ENCODE peak calls at places on chromosomes 1 and 21, in seven cellular contexts. I is right atrium auricular region; T is stimulated activated CD8-positive, alpha-beta memory T cell treated with anti-CD3 and anti-CD28 coated beads, Interleukin-15, amount 100 ng/mL, for 4 hours; A is HFFc6; M is mucosa of gallbladder; B is MV-4-11; N is AG10803. F is an unnamed sample.

GRCh38 chr1:209648366-209648765 is 3.9 kb downstream of the LAMB3 start:
- DNase-seq in I (no peak), T (no peak), A (no peak), M (no peak), B (no peak), N (no peak), F (no peak)

GRCh38 chr1:226335653-226336052 is 26.7 kb upstream of the LIN9 start:
- DNase-seq in I (no peak), T (no peak), A (no peak), M (no peak), B (no peak), N (no peak), F (no peak)

GRCh38 chr1:85502171-85502570 is 37.2 kb upstream of the DDAH1 start:
- DNase-seq in I (no peak), T (no peak), A (no peak), M (no peak), B (no peak), N (peak; percentile 67), F (no peak)

GRCh38 chr1:43704838-43705237 is 2.5 kb upstream of the ST3GAL3 start:
- DNase-seq in I (no peak), T (no peak), A (no peak), M (no peak), B (no peak), N (peak; percentile 71), F (peak; percentile 51)

GRCh38 chr1:196102826-196103225 is 505.4 kb downstream of the KCNT2 start:
- DNase-seq in I (no peak), T (no peak), A (no peak), M (no peak), B (no peak), N (no peak), F (no peak)

GRCh38 chr1:56095924-56096655 is 483.3 kb downstream of the PLPP3 start:
- DNase-seq in I (no peak), T (no peak), A (peak; percentile 53), M (peak; percentile 28), B (no peak), N (peak; percentile 100), F (no peak)

GRCh38 chr21:39111928-39112327 is 71.3 kb downstream of the PSMG1 start:
- DNase-seq in I (no peak), T (no peak), A (no peak), M (no peak), B (no peak), N (peak; percentile 57), F (no peak)

GRCh38 chr1:235739631-235740030 is 90.0 kb upstream of the GNG4 start:
- DNase-seq in I (no peak), T (no peak), A (no peak), M (no peak), B (no peak), N (no peak), F (no peak)

GRCh38 chr1:165543651-165544452 is at the start of gene LRRC52:
- DNase-seq in I (peak; percentile 74), T (no peak), A (no peak), M (peak; percentile 88), B (no peak), N (no peak), F (peak; percentile 42)

GRCh38 chr1:226575436-226576390 is 27.1 kb downstream of the STUM start:
- DNase-seq in I (no peak), T (no peak), A (no peak), M (no peak), B (no peak), N (no peak), F (no peak)

GRCh38 chr1:55526716-55527115 is 311.6 kb upstream of the USP24 start:
- DNase-seq in I (no peak), T (no peak), A (no peak), M (no peak), B (no peak), N (no peak), F (no peak)

GRCh38 chr1:117652421-117652820 is 46.6 kb downstream of the TENT5C start:
- DNase-seq in I (no peak), T (no peak), A (no peak), M (no peak), B (no peak), N (no peak), F (no peak)

GRCh38 chr1:222644649-222645005 is 26.7 kb downstream of the MIA3 start:
- DNase-seq in I (no peak), T (no peak), A (no peak), M (no peak), B (peak; percentile 35), N (peak; percentile 9), F (no peak)

GRCh38 chr1:185369786-185370185 is 52.7 kb upstream of the IVNS1ABP start:
- DNase-seq in I (no peak), T (no peak), A (no peak), M (no peak), B (no peak), N (peak; percentile 32), F (no peak)

GRCh38 chr1:191641420-191642215 is 516.6 kb upstream of the RGS18 start:
- DNase-seq in I (no peak), T (no peak), A (no peak), M (no peak), B (no peak), N (no peak), F (no peak)

GRCh38 chr1:229514578-229515275 is 6.6 kb upstream of the NUP133 start:
- DNase-seq in I (peak; percentile 63), T (peak; percentile 12), A (peak; percentile 81), M (peak; percentile 70), B (peak; percentile 55), N (peak; percentile 78), F (peak; percentile 66)

GRCh38 chr1:198495635-198496034 is 44.8 kb downstream of the ATP6V1G3 start:
- DNase-seq in I (no peak), T (no peak), A (peak; percentile 25), M (no peak), B (no peak), N (peak; percentile 48), F (no peak)

GRCh38 chr1:52403566-52404115 is 582 bp downstream of the ORC1 start:
- DNase-seq in I (no peak), T (no peak), A (peak; percentile 71), M (peak; percentile 10), B (peak; percentile 79), N (peak; percentile 72), F (no peak)

GRCh38 chr1:109751531-109752260 is 10.9 kb upstream of the GSTM3 start:
- DNase-seq in I (no peak), T (no peak), A (no peak), M (peak; percentile 9), B (no peak), N (no peak), F (no peak)

GRCh38 chr1:87149166-87150065 is 179.3 kb upstream of the LMO4 start:
- DNase-seq in I (no peak), T (no peak), A (peak; percentile 53), M (no peak), B (peak; percentile 77), N (peak; percentile 76), F (no peak)

GRCh38 chr1:225880210-225880584 is 2.0 kb downstream of the TMEM63A start:
- DNase-seq in I (no peak), T (no peak), A (no peak), M (no peak), B (no peak), N (no peak), F (peak; percentile 44)

GRCh38 chr1:214650664-214651063 is 47.7 kb downstream of the CENPF start:
- DNase-seq in I (no peak), T (no peak), A (no peak), M (no peak), B (no peak), N (no peak), F (no peak)

GRCh38 chr1:174960362-174960761 is 39.4 kb upstream of the CACYBP start:
- DNase-seq in I (no peak), T (no peak), A (no peak), M (no peak), B (no peak), N (no peak), F (no peak)

GRCh38 chr1:202283379-202283844 is 58.3 kb downstream of the UBE2T start:
- DNase-seq in I (no peak), T (no peak), A (peak; percentile 85), M (no peak), B (peak; percentile 66), N (peak; percentile 93), F (peak; percentile 41)

GRCh38 chr1:36081926-36082485 is 1.9 kb upstream of the TEKT2 start:
- DNase-seq in I (peak; percentile 54), T (no peak), A (no peak), M (no peak), B (no peak), N (no peak), F (no peak)

GRCh38 chr1:85061711-85062424 is 13.6 kb upstream of the MCOLN3 start:
- DNase-seq in I (peak; percentile 97), T (peak; percentile 42), A (peak; percentile 98), M (peak; percentile 96), B (peak; percentile 93), N (peak; percentile 98), F (peak; percentile 93)

GRCh38 chr1:106879538-106879937 is 176.9 kb upstream of the PRMT6 start:
- DNase-seq in I (no peak), T (no peak), A (no peak), M (peak; percentile 61), B (no peak), N (no peak), F (peak; percentile 10)

GRCh38 chr1:173869108-173869359 is 854 bp downstream of the ZBTB37 start:
- DNase-seq in I (no peak), T (no peak), A (no peak), M (no peak), B (no peak), N (no peak), F (no peak)

GRCh38 chr1:175146535-175147213 is 45.9 kb downstream of the KIAA0040 start:
- DNase-seq in I (peak; percentile 69), T (peak; percentile 31), A (peak; percentile 42), M (peak; percentile 62), B (peak; percentile 28), N (peak; percentile 43), F (peak; percentile 16)

GRCh38 chr1:93087532-93087931 is 8.4 kb downstream of the MTF2 start:
- DNase-seq in I (no peak), T (no peak), A (no peak), M (no peak), B (no peak), N (no peak), F (no peak)

GRCh38 chr1:169102567-169102966 is 3.9 kb upstream of the ATP1B1 start:
- DNase-seq in I (no peak), T (no peak), A (peak; percentile 52), M (no peak), B (no peak), N (peak; percentile 73), F (no peak)

GRCh38 chr1:5974631-5975030 is 17.6 kb downstream of the NPHP4 start:
- DNase-seq in I (no peak), T (no peak), A (no peak), M (no peak), B (no peak), N (no peak), F (no peak)

GRCh38 chr1:25799758-25800537 is at the start of gene SELENON:
- DNase-seq in I (peak; percentile 70), T (no peak), A (no peak), M (no peak), B (no peak), N (peak; percentile 43), F (no peak)

GRCh38 chr1:156499703-156500577 is 635 bp downstream of the MEF2D start:
- DNase-seq in I (no peak), T (no peak), A (no peak), M (no peak), B (no peak), N (no peak), F (no peak)

F was measured in prostate gland.